ENCODE peak calls at places on chromosome 22, in five cellular contexts. R is tibial nerve, H is sigmoid colon, U is substantia nigra, E is heart left ventricle. Z is an unnamed sample.

GRCh38 chr22:39488563-39489083 is 13.5 kb upstream of the MIEF1 start:
- DNase-seq in R (no peak), H (peak; percentile 58), U (no peak), E (no peak), Z (no peak)

GRCh38 chr22:50691521-50691920 is 18.9 kb downstream of the SHANK3 start:
- DNase-seq in R (no peak), H (no peak), U (no peak), E (no peak), Z (peak; percentile 82)

GRCh38 chr22:50012201-50013181 is at the start of gene IL17REL:
- DNase-seq in R (no peak), H (peak; percentile 55), U (no peak), E (no peak), Z (no peak)

GRCh38 chr22:43956805-43957463 is 1.7 kb downstream of the SAMM50 start:
- DNase-seq in R (no peak), H (no peak), U (no peak), E (peak; percentile 37), Z (no peak)

GRCh38 chr22:43136255-43136654 is 6.9 kb downstream of the MCAT start:
- DNase-seq in R (no peak), H (no peak), U (no peak), E (peak; percentile 40), Z (peak; percentile 79)

GRCh38 chr22:22125028-22125578 is 119.5 kb upstream of the VPREB1 start:
- DNase-seq in R (no peak), H (no peak), U (no peak), E (no peak), Z (no peak)

GRCh38 chr22:28772633-28773460 is at the start of gene CCDC117:
- DNase-seq in R (peak; percentile 96), H (peak; percentile 97), U (peak; percentile 94), E (peak; percentile 97), Z (peak; percentile 97)

GRCh38 chr22:49010086-49010863 is 817.4 kb downstream of the BRD1 start:
- DNase-seq in R (no peak), H (peak; percentile 45), U (no peak), E (no peak), Z (no peak)

GRCh38 chr22:21978564-21979386 is 3.8 kb downstream of the TOP3B start:
- DNase-seq in R (no peak), H (peak; percentile 18), U (no peak), E (no peak), Z (no peak)

GRCh38 chr22:39528080-39528661 is 4.4 kb downstream of the RPS19BP1 start:
- DNase-seq in R (no peak), H (no peak), U (no peak), E (no peak), Z (peak; percentile 69)

GRCh38 chr22:31635638-31636306 is 26.2 kb downstream of the PISD start:
- DNase-seq in R (no peak), H (no peak), U (no peak), E (no peak), Z (no peak)

GRCh38 chr22:34886812-34887211 is 179.1 kb upstream of the ISX start:
- DNase-seq in R (no peak), H (no peak), U (no peak), E (no peak), Z (no peak)

GRCh38 chr22:48197189-48197690 is 1434.8 kb downstream of the TBC1D22A start:
- DNase-seq in R (no peak), H (no peak), U (no peak), E (no peak), Z (no peak)

GRCh38 chr22:24233235-24233634 is 11.6 kb downstream of the GGT5 start:
- DNase-seq in R (no peak), H (no peak), U (no peak), E (no peak), Z (no peak)

GRCh38 chr22:41524809-41525449 is 19.3 kb downstream of the POLR3H start:
- DNase-seq in R (no peak), H (no peak), U (no peak), E (no peak), Z (peak; percentile 81)

GRCh38 chr22:45317551-45318167 is 7.9 kb downstream of the FAM118A start:
- DNase-seq in R (peak; percentile 66), H (peak; percentile 84), U (peak; percentile 26), E (peak; percentile 45), Z (no peak)

GRCh38 chr22:45218974-45219373 is 21.7 kb downstream of the KIAA0930 start:
- DNase-seq in R (no peak), H (no peak), U (no peak), E (no peak), Z (peak; percentile 85)

GRCh38 chr22:31742682-31743081 is 7.2 kb downstream of the PRR14L start:
- DNase-seq in R (no peak), H (no peak), U (no peak), E (no peak), Z (no peak)

GRCh38 chr22:35368386-35368785 is 12.5 kb upstream of the HMOX1 start:
- DNase-seq in R (no peak), H (no peak), U (no peak), E (no peak), Z (no peak)

GRCh38 chr22:43272301-43272700 is 70.9 kb downstream of the SCUBE1 start:
- DNase-seq in R (no peak), H (no peak), U (no peak), E (no peak), Z (no peak)

GRCh38 chr22:49925525-49926128 is 7.2 kb downstream of the CRELD2 start:
- DNase-seq in R (no peak), H (no peak), U (no peak), E (no peak), Z (peak; percentile 77)

GRCh38 chr22:45329536-45329936 is 19.8 kb downstream of the FAM118A start:
- DNase-seq in R (no peak), H (peak; percentile 92), U (peak; percentile 76), E (peak; percentile 82), Z (no peak)

GRCh38 chr22:32702421-32702820 is 99.1 kb upstream of the TIMP3 start:
- DNase-seq in R (no peak), H (no peak), U (no peak), E (no peak), Z (no peak)

GRCh38 chr22:41052661-41053490 is 39.5 kb upstream of the EP300 start:
- DNase-seq in R (no peak), H (no peak), U (no peak), E (no peak), Z (no peak)

DNA sequence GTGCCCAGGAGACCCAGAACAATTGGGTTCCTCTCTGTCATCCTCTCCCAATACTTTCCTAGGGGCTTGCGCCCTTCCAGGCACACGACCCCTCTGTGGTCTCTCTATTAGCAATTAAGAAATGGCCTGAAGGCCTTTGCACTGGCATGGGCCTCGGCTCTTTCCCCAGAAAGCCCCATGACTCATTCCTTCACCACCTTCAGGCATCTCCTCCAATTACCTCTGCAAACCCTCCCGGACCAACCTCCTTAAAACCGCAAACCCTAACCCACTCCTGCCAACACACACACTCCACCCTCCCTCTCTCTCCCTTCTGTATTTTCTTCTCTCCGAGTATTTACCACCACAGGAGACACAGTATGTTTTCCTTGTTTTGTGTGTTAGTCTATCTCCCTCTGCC is 36.7 kb downstream of the LARGE1 start:
- DNase-seq in R (no peak), H (no peak), U (no peak), E (no peak), Z (no peak)
- H3K27ac ChIP-seq in R (no peak overlapping the region), H (no peak overlapping the region), U (no peak overlapping the region), E (peak overlapping the region; percentile 75), Z (no peak overlapping the region)

GRCh38 chr22:47159592-47159991 is 397.1 kb downstream of the TBC1D22A start:
- DNase-seq in R (no peak), H (no peak), U (no peak), E (no peak), Z (no peak)
- H3K27ac ChIP-seq in R (no peak overlapping the region), H (no peak overlapping the region), U (no peak overlapping the region), E (no peak overlapping the region), Z (no peak overlapping the region)

GRCh38 chr22:36432592-36433317 is 45.0 kb upstream of the MYH9 start:
- DNase-seq in R (no peak), H (no peak), U (no peak), E (no peak), Z (no peak)
- H3K27ac ChIP-seq in R (no peak overlapping the region), H (no peak overlapping the region), U (no peak overlapping the region), E (no peak overlapping the region), Z (no peak overlapping the region)

GRCh38 chr22:37774728-37775127 is 33.0 kb upstream of the GCAT start:
- DNase-seq in R (no peak), H (no peak), U (no peak), E (no peak), Z (no peak)

GRCh38 chr22:37775785-37776638 is 31.7 kb upstream of the GCAT start:
- DNase-seq in R (no peak), H (no peak), U (no peak), E (no peak), Z (no peak)

GRCh38 chr22:37777122-37777687 is 30.5 kb upstream of the GCAT start:
- DNase-seq in R (peak; percentile 32), H (peak; percentile 83), U (no peak), E (peak; percentile 39), Z (peak; percentile 73)

GRCh38 chr22:37778370-37779009 is 29.2 kb upstream of the GCAT start:
- DNase-seq in R (no peak), H (no peak), U (no peak), E (no peak), Z (no peak)

DNA sequence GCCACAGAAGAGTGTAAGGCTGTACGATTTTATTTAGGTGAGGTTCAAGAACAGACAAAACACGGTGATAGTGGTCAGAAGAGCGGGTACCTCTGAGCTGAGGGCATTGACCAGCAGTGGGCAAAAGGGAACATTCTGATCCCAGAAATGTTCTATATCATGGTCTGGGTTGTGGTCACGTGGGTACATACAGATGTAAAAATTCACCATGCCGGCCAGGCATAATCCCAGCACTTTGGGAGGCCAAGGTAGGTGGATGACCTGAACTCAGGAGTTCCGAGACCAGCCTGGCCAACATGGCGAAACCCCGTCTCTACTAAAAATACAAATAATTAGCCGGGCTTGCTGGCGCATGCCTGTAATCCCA is 31.1 kb upstream of the GCAT start:
- DNase-seq in R (no peak), H (no peak), U (no peak), E (no peak), Z (no peak)
- H3K27ac ChIP-seq in R (no peak overlapping the region), H (peak overlapping the region; percentile 31), U (no peak overlapping the region), E (no peak overlapping the region), Z (no peak overlapping the region)

DNA sequence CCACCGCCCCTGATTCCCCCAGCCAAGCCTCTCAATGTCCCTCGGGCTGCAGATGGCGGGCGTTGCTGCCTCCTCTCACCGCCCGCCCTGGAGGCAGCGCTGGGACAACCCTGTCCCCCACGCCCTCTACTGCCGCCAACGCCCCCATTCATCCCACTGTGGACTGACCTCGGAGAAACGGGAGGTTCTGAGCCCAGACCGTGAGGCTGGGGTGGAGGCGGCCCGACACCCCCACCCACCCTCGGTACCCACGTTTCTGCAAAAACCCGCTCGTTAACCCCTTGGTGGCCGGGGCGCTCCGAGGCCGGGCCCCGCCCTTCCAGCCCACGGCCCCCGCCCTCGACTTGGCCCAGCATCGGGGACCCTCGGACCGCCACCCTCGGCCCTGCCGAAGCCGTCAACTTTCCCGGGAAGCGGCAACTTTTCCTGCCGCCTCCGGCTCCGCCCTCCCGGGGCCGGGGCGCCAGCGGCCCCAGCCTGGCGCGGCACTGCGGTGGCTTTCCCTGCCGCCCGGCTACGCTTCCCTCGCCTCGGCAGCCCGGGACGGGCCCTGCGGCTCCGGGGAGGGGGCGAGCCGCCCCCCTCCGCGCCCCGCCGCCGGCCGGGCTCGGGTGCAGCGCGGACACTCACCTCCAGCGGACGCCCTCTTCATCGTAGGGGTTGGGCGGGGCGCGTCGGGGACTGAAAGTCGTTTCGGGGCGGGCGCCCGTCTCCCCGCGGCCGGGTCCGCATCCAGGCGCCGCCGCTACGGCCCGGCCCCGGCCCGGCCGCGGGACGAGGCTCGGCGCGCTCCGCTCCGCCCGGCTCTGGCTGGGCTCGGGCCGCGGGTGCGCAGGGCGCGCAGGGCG is 453 bp downstream of the RTN4R start:
- DNase-seq in R (no peak), H (no peak), U (no peak), E (no peak), Z (no peak)
- H3K27ac ChIP-seq in R (peak overlapping the region; percentile 39), H (no peak overlapping the region), U (no peak overlapping the region), E (peak overlapping the region; percentile 55), Z (no peak overlapping the region)

GRCh38 chr22:46447906-46448669 is 89.3 kb downstream of the CELSR1 start:
- DNase-seq in R (no peak), H (no peak), U (no peak), E (no peak), Z (no peak)
- H3K27ac ChIP-seq in R (no peak overlapping the region), H (no peak overlapping the region), U (no peak overlapping the region), E (no peak overlapping the region), Z (no peak overlapping the region)

Z was measured in Karpas-422.